ENCODE peak calls at places on chromosomes 4 and X, in eight cellular contexts. L, M, V, U, F, N, B and P are unnamed samples.

GRCh38 chrX:97524997-97525396 is 641.3 kb downstream of the RPA4 start:
- DNase-seq in L (peak; percentile 75), M (no peak), V (no peak), U (no peak), F (no peak), N (no peak), B (no peak), P (no peak)

GRCh38 chr4:103918214-103918613 is 198.4 kb upstream of the TACR3 start:
- DNase-seq in L (no peak), M (no peak), V (no peak), U (no peak), F (no peak), N (no peak), B (no peak), P (no peak)

GRCh38 chr4:134470544-134470943 is 269.0 kb upstream of the PABPC4L start:
- DNase-seq in L (peak; percentile 63), M (no peak), V (peak; percentile 46), U (no peak), F (no peak), N (no peak), B (no peak), P (no peak)

GRCh38 chr4:155914782-155915181 is 11.3 kb downstream of the TDO2 start:
- DNase-seq in L (no peak), M (no peak), V (no peak), U (no peak), F (no peak), N (no peak), B (no peak), P (no peak)

GRCh38 chrX:12950851-12951589 is 23.9 kb upstream of the TMSB4X start:
- DNase-seq in L (no peak), M (no peak), V (peak; percentile 83), U (no peak), F (peak; percentile 52), N (no peak), B (no peak), P (no peak)

GRCh38 chrX:80808854-80809493 is 703 bp downstream of the BRWD3 start:
- DNase-seq in L (peak; percentile 13), M (no peak), V (peak; percentile 36), U (no peak), F (peak; percentile 12), N (peak; percentile 70), B (no peak), P (no peak)

GRCh38 chrX:122238801-122239200 is 945.3 kb upstream of the GRIA3 start:
- DNase-seq in L (no peak), M (no peak), V (no peak), U (no peak), F (no peak), N (no peak), B (no peak), P (no peak)

GRCh38 chr4:9704551-9705332 is 76.7 kb upstream of the DRD5 start:
- DNase-seq in L (no peak), M (no peak), V (peak; percentile 52), U (no peak), F (no peak), N (no peak), B (no peak), P (no peak)

GRCh38 chr4:40471923-40472322 is 136.8 kb downstream of the CHRNA9 start:
- DNase-seq in L (no peak), M (no peak), V (no peak), U (no peak), F (no peak), N (no peak), B (no peak), P (no peak)

GRCh38 chr4:85734446-85734845 is 259.5 kb downstream of the ARHGAP24 start:
- DNase-seq in L (peak; percentile 78), M (no peak), V (no peak), U (no peak), F (no peak), N (no peak), B (peak; percentile 74), P (no peak)

GRCh38 chr4:125387770-125388169 is 73.0 kb downstream of the FAT4 start:
- DNase-seq in L (no peak), M (no peak), V (no peak), U (no peak), F (no peak), N (no peak), B (no peak), P (no peak)

GRCh38 chr4:172683016-172683415 is 485.6 kb upstream of the GALNT7 start:
- DNase-seq in L (no peak), M (no peak), V (no peak), U (no peak), F (no peak), N (no peak), B (no peak), P (no peak)

GRCh38 chrX:133857648-133858269 is 127.6 kb downstream of the GPC3 start:
- DNase-seq in L (no peak), M (no peak), V (no peak), U (no peak), F (no peak), N (no peak), B (no peak), P (no peak)

GRCh38 chrX:104254442-104255115 is at the start of gene ESX1:
- DNase-seq in L (peak; percentile 4), M (no peak), V (peak; percentile 48), U (no peak), F (no peak), N (no peak), B (no peak), P (no peak)

GRCh38 chr4:1362521-1362920 is 15.5 kb downstream of the UVSSA start:
- DNase-seq in L (no peak), M (no peak), V (no peak), U (no peak), F (no peak), N (no peak), B (no peak), P (no peak)

GRCh38 chr4:3791910-3792542 is 25.8 kb downstream of the ADRA2C start:
- DNase-seq in L (peak; percentile 16), M (peak; percentile 64), V (peak; percentile 89), U (peak; percentile 43), F (no peak), N (no peak), B (no peak), P (no peak)

GRCh38 chr4:54149323-54149722 is 49.4 kb downstream of the GSX2 start:
- DNase-seq in L (no peak), M (no peak), V (no peak), U (no peak), F (no peak), N (no peak), B (no peak), P (no peak)

GRCh38 chr4:54155936-54156335 is 56.0 kb downstream of the GSX2 start:
- DNase-seq in L (no peak), M (no peak), V (no peak), U (no peak), F (no peak), N (no peak), B (no peak), P (no peak)

DNA sequence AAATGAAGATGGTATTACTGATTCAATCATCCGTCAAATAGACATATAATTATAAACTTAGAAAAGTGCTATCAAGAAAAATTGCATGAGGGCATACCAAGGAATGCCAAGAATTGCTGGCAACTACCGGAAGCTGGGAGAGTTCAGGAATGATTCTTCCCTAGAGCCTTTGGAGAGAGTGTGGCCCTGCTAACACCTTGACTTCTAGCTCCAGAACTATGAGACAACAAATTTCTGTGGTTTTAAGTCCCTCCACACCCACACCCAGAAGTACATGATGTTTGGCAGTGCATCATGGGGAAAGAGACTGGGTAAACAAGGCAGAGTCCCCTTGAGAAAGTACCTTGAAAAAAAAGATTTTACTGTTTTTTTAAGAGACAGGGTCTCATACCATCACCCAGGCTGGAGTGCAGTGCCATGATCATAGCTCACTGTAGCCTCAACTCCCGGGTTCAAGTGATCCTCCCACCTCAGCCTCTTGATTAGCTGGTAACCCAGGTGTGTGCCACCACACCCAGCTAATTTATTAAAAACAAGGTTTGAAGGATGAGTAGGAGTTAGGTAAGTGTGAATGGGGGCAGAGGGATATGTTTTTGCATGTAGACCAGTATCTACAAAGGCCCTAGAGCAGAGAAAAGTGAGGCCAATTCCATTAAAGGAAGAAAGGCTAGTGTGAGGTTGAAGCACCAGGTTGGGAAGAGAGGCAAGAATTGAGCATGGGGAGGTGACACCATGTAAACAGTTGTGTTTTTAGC is 53.1 kb downstream of the GSX2 start:
- DNase-seq in L (no peak), M (no peak), V (no peak), U (no peak), F (no peak), N (no peak), B (no peak), P (no peak)
- H3K27ac ChIP-seq in L (no peak overlapping the region), M (peak overlapping the region; percentile 37), V (no peak overlapping the region), U (no peak overlapping the region), F (no peak overlapping the region), N (no peak overlapping the region), B (no peak overlapping the region), P (no peak overlapping the region)

DNA sequence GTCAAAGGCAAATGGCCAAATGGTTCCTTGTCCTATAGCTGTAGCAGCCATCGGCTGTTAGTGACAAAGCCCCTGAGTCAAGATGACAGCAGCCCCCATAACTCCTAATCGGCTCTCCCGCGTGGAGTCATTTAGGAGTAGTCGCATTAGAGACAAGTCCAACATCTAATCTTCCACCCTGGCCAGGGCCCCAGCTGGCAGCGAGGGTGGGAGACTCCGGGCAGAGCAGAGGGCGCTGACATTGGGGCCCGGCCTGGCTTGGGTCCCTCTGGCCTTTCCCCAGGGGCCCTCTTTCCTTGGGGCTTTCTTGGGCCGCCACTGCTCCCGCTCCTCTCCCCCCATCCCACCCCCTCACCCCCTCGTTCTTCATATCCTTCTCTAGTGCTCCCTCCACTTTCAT is 3.8 kb upstream of the OPN1LW start:
- DNase-seq in L (no peak), M (no peak), V (no peak), U (no peak), F (no peak), N (no peak), B (no peak), P (no peak)
- H3K9me3 ChIP-seq in L (no peaks in the 10 kb centered on the region), M (no peaks in the 10 kb centered on the region), V (peaks cover 32% of the 10 kb centered on the region), U (peaks cover 9% of the 10 kb centered on the region), F (no peaks in the 10 kb centered on the region), N (no peaks in the 10 kb centered on the region), B (no peaks in the 10 kb centered on the region), P (no peaks in the 10 kb centered on the region)

GRCh38 chr4:24195976-24196736 is 306.3 kb upstream of the PPARGC1A start:
- DNase-seq in L (no peak), M (no peak), V (no peak), U (no peak), F (no peak), N (no peak), B (no peak), P (no peak)
- TF ChIP-seq CTCF in L (no peak), M (no peak), V (peak; percentile 21), U (no peak), F (no peak), N (no peak), B (no peak), P (no peak)

GRCh38 chr4:26032142-26032541 is 118.1 kb downstream of the SMIM20 start:
- DNase-seq in L (no peak), M (no peak), V (no peak), U (no peak), F (no peak), N (no peak), B (no peak), P (no peak)

GRCh38 chr4:26029512-26030131 is 115.6 kb downstream of the SMIM20 start:
- DNase-seq in L (no peak), M (no peak), V (peak; percentile 47), U (no peak), F (no peak), N (no peak), B (no peak), P (no peak)

GRCh38 chr4:26031704-26032103 is 117.7 kb downstream of the SMIM20 start:
- DNase-seq in L (no peak), M (no peak), V (no peak), U (no peak), F (no peak), N (no peak), B (no peak), P (no peak)

GRCh38 chr4:26030260-26030667 is 116.2 kb downstream of the SMIM20 start:
- DNase-seq in L (no peak), M (no peak), V (peak; percentile 88), U (no peak), F (no peak), N (no peak), B (no peak), P (no peak)

GRCh38 chr4:26030780-26031179 is 116.8 kb downstream of the SMIM20 start:
- DNase-seq in L (no peak), M (no peak), V (no peak), U (no peak), F (no peak), N (no peak), B (no peak), P (no peak)
- H3K27ac ChIP-seq in L (no peak overlapping the region), M (no peak overlapping the region), V (peak overlapping the region; percentile 98), U (no peak overlapping the region), F (no peak overlapping the region), N (no peak overlapping the region), B (no peak overlapping the region), P (no peak overlapping the region)